ENCODE peak calls at places on chromosomes 5 and 9, in eight cellular contexts. One of them, this sample, is unnamed.

GRCh38 chr9:126153382-126153781 is 173.2 kb upstream of the MVB12B start:
- DNase-seq in NCI-H2171 treated with DMSO at 0.1 percent for 48 hours: no peak
- DNase-seq in spleen: no peak
- DNase-seq in stomach: no peak
- DNase-seq in psoas muscle: no peak
- DNase-seq in NCI-H748 treated with DMSO at 0.1 percent for 48 hours: no peak
- DNase-seq in mammary epithelial cell: no peak
- DNase-seq in cardiac fibroblast: no peak
- DNase-seq in this sample: no peak

GRCh38 chr5:83467315-83468044 is 4.1 kb upstream of the VCAN start:
- DNase-seq in NCI-H2171 treated with DMSO at 0.1 percent for 48 hours: no peak
- DNase-seq in spleen: no peak
- DNase-seq in stomach: no peak
- DNase-seq in psoas muscle: peak
- DNase-seq in NCI-H748 treated with DMSO at 0.1 percent for 48 hours: no peak
- DNase-seq in mammary epithelial cell: no peak
- DNase-seq in cardiac fibroblast: peak
- DNase-seq in this sample: peak

GRCh38 chr9:125867752-125868400 is 120.7 kb downstream of the PBX3 start:
- DNase-seq in NCI-H2171 treated with DMSO at 0.1 percent for 48 hours: peak
- DNase-seq in spleen: no peak
- DNase-seq in stomach: no peak
- DNase-seq in psoas muscle: no peak
- DNase-seq in NCI-H748 treated with DMSO at 0.1 percent for 48 hours: no peak
- DNase-seq in mammary epithelial cell: peak
- DNase-seq in cardiac fibroblast: peak
- DNase-seq in this sample: peak

GRCh38 chr5:150046031-150046430 is 40.3 kb downstream of the CSF1R start:
- DNase-seq in NCI-H2171 treated with DMSO at 0.1 percent for 48 hours: no peak
- DNase-seq in spleen: no peak
- DNase-seq in stomach: no peak
- DNase-seq in psoas muscle: no peak
- DNase-seq in NCI-H748 treated with DMSO at 0.1 percent for 48 hours: no peak
- DNase-seq in mammary epithelial cell: no peak
- DNase-seq in cardiac fibroblast: no peak
- DNase-seq in this sample: no peak

GRCh38 chr5:35618791-35619190 is 1.1 kb downstream of the SPEF2 start:
- DNase-seq in NCI-H2171 treated with DMSO at 0.1 percent for 48 hours: no peak
- DNase-seq in spleen: no peak
- DNase-seq in stomach: no peak
- DNase-seq in psoas muscle: no peak
- DNase-seq in NCI-H748 treated with DMSO at 0.1 percent for 48 hours: no peak
- DNase-seq in mammary epithelial cell: no peak
- DNase-seq in cardiac fibroblast: no peak
- DNase-seq in this sample: peak

GRCh38 chr5:126884269-126884819 is 107.4 kb downstream of the LMNB1 start:
- DNase-seq in NCI-H2171 treated with DMSO at 0.1 percent for 48 hours: no peak
- DNase-seq in spleen: no peak
- DNase-seq in stomach: no peak
- DNase-seq in psoas muscle: no peak
- DNase-seq in NCI-H748 treated with DMSO at 0.1 percent for 48 hours: no peak
- DNase-seq in mammary epithelial cell: peak
- DNase-seq in cardiac fibroblast: peak
- DNase-seq in this sample: peak

GRCh38 chr9:133086894-133087293 is 25.1 kb downstream of the CEL start:
- DNase-seq in NCI-H2171 treated with DMSO at 0.1 percent for 48 hours: no peak
- DNase-seq in spleen: peak
- DNase-seq in stomach: no peak
- DNase-seq in psoas muscle: no peak
- DNase-seq in NCI-H748 treated with DMSO at 0.1 percent for 48 hours: no peak
- DNase-seq in mammary epithelial cell: no peak
- DNase-seq in cardiac fibroblast: no peak
- DNase-seq in this sample: no peak

GRCh38 chr5:142014911-142015584 is 2.2 kb upstream of the GNPDA1 start:
- DNase-seq in NCI-H2171 treated with DMSO at 0.1 percent for 48 hours: peak
- DNase-seq in spleen: no peak
- DNase-seq in stomach: no peak
- DNase-seq in psoas muscle: no peak
- DNase-seq in NCI-H748 treated with DMSO at 0.1 percent for 48 hours: peak
- DNase-seq in mammary epithelial cell: peak
- DNase-seq in cardiac fibroblast: peak
- DNase-seq in this sample: peak

GRCh38 chr5:8576178-8576577 is 707.2 kb downstream of the MTRR start:
- DNase-seq in NCI-H2171 treated with DMSO at 0.1 percent for 48 hours: no peak
- DNase-seq in spleen: no peak
- DNase-seq in stomach: no peak
- DNase-seq in psoas muscle: no peak
- DNase-seq in NCI-H748 treated with DMSO at 0.1 percent for 48 hours: no peak
- DNase-seq in mammary epithelial cell: no peak
- DNase-seq in cardiac fibroblast: no peak
- DNase-seq in this sample: peak

GRCh38 chr5:150286820-150287219 is 2.8 kb downstream of the CAMK2A start:
- DNase-seq in NCI-H2171 treated with DMSO at 0.1 percent for 48 hours: no peak
- DNase-seq in spleen: peak
- DNase-seq in stomach: no peak
- DNase-seq in psoas muscle: no peak
- DNase-seq in NCI-H748 treated with DMSO at 0.1 percent for 48 hours: no peak
- DNase-seq in mammary epithelial cell: no peak
- DNase-seq in cardiac fibroblast: no peak
- DNase-seq in this sample: no peak

This sample was measured in GM23248.